ENCODE peak calls at places on chromosomes 6 and 20, in nine cellular contexts. One of them, this sample, is unnamed.
A peak's percentile ranks its signal among the peaks of the same experiment; 100 is the strongest.

GRCh38 chr6:110332281-110332680 is 25.9 kb downstream of the METTL24 start:
- DNase-seq in stimulated activated CD8-positive, alpha-beta memory T cell treated with anti-CD3 and anti-CD28 coated beads, Interleukin-4, amount 100 ng/mL, for 4 hours: no peak
- DNase-seq in activated T-helper 1 cell treated with anti-CD3 and anti-CD28 coated beads, Interleukin-12 subunit alpha, Interleukin-12 subunit beta, Interleukin-2, Interleukin-4 antibody, amounts not matched to agents 30 ng/mL and 10 ng/mL and 1 ng/mL, durations not matched to agents 14 hours and 24 hours and 36 hours: no peak
- DNase-seq in NCI-H1417 treated with DMSO at 0.1 percent for 48 hours: no peak
- DNase-seq in stimulated activated naive B cell treated with anti-CD40 and anti-IgM and Interleukin-4, amounts not matched to agents 10 μg/mL and 1 μg/mL and 100 μg/mL, for 72 hours: no peak
- DNase-seq in nephron progenitor cell: no peak
- DNase-seq in NCI-H1694 treated with DMSO at 0.1 percent for 48 hours: no peak
- DNase-seq in GM20000: no peak
- DNase-seq in right atrium auricular region: no peak
- DNase-seq in this sample: no peak

GRCh38 chr6:136793348-136793747 is 1.1 kb upstream of the MAP3K5 start:
- DNase-seq in NCI-H1694 treated with DMSO at 0.1 percent for 48 hours: no peak
- DNase-seq in activated T-helper 1 cell treated with anti-CD3 and anti-CD28 coated beads, Interleukin-12 subunit alpha, Interleukin-12 subunit beta, Interleukin-2, Interleukin-4 antibody, amounts not matched to agents 30 ng/mL and 10 ng/mL and 1 ng/mL, durations not matched to agents 14 hours and 24 hours and 36 hours: no peak
- DNase-seq in GM20000: peak; percentile 31
- DNase-seq in nephron progenitor cell: no peak
- DNase-seq in stimulated activated CD8-positive, alpha-beta memory T cell treated with anti-CD3 and anti-CD28 coated beads, Interleukin-4, amount 100 ng/mL, for 4 hours: no peak
- DNase-seq in right atrium auricular region: no peak
- DNase-seq in stimulated activated naive B cell treated with anti-CD40 and anti-IgM and Interleukin-4, amounts not matched to agents 10 μg/mL and 1 μg/mL and 100 μg/mL, for 72 hours: peak; percentile 51
- DNase-seq in NCI-H1417 treated with DMSO at 0.1 percent for 48 hours: no peak
- DNase-seq in this sample: no peak

GRCh38 chr6:135995160-135995898 is 143.8 kb downstream of the PDE7B start:
- DNase-seq in GM20000: no peak
- DNase-seq in stimulated activated naive B cell treated with anti-CD40 and anti-IgM and Interleukin-4, amounts not matched to agents 10 μg/mL and 1 μg/mL and 100 μg/mL, for 72 hours: no peak
- DNase-seq in NCI-H1417 treated with DMSO at 0.1 percent for 48 hours: no peak
- DNase-seq in NCI-H1694 treated with DMSO at 0.1 percent for 48 hours: no peak
- DNase-seq in stimulated activated CD8-positive, alpha-beta memory T cell treated with anti-CD3 and anti-CD28 coated beads, Interleukin-4, amount 100 ng/mL, for 4 hours: no peak
- DNase-seq in right atrium auricular region: no peak
- DNase-seq in activated T-helper 1 cell treated with anti-CD3 and anti-CD28 coated beads, Interleukin-12 subunit alpha, Interleukin-12 subunit beta, Interleukin-2, Interleukin-4 antibody, amounts not matched to agents 30 ng/mL and 10 ng/mL and 1 ng/mL, durations not matched to agents 14 hours and 24 hours and 36 hours: no peak
- DNase-seq in nephron progenitor cell: no peak
- DNase-seq in this sample: no peak

GRCh38 chr20:45452238-45452637 is 17.3 kb upstream of the WFDC2 start:
- DNase-seq in NCI-H1417 treated with DMSO at 0.1 percent for 48 hours: no peak
- DNase-seq in activated T-helper 1 cell treated with anti-CD3 and anti-CD28 coated beads, Interleukin-12 subunit alpha, Interleukin-12 subunit beta, Interleukin-2, Interleukin-4 antibody, amounts not matched to agents 30 ng/mL and 10 ng/mL and 1 ng/mL, durations not matched to agents 14 hours and 24 hours and 36 hours: no peak
- DNase-seq in GM20000: no peak
- DNase-seq in nephron progenitor cell: no peak
- DNase-seq in stimulated activated CD8-positive, alpha-beta memory T cell treated with anti-CD3 and anti-CD28 coated beads, Interleukin-4, amount 100 ng/mL, for 4 hours: no peak
- DNase-seq in NCI-H1694 treated with DMSO at 0.1 percent for 48 hours: no peak
- DNase-seq in stimulated activated naive B cell treated with anti-CD40 and anti-IgM and Interleukin-4, amounts not matched to agents 10 μg/mL and 1 μg/mL and 100 μg/mL, for 72 hours: no peak
- DNase-seq in right atrium auricular region: no peak
- DNase-seq in this sample: no peak

GRCh38 chr6:32096087-32096393 is 13.1 kb downstream of the TNXB start:
- DNase-seq in NCI-H1694 treated with DMSO at 0.1 percent for 48 hours: no peak
- DNase-seq in NCI-H1417 treated with DMSO at 0.1 percent for 48 hours: no peak
- DNase-seq in right atrium auricular region: no peak
- DNase-seq in activated T-helper 1 cell treated with anti-CD3 and anti-CD28 coated beads, Interleukin-12 subunit alpha, Interleukin-12 subunit beta, Interleukin-2, Interleukin-4 antibody, amounts not matched to agents 30 ng/mL and 10 ng/mL and 1 ng/mL, durations not matched to agents 14 hours and 24 hours and 36 hours: no peak
- DNase-seq in stimulated activated CD8-positive, alpha-beta memory T cell treated with anti-CD3 and anti-CD28 coated beads, Interleukin-4, amount 100 ng/mL, for 4 hours: no peak
- DNase-seq in nephron progenitor cell: no peak
- DNase-seq in stimulated activated naive B cell treated with anti-CD40 and anti-IgM and Interleukin-4, amounts not matched to agents 10 μg/mL and 1 μg/mL and 100 μg/mL, for 72 hours: no peak
- DNase-seq in GM20000: no peak
- DNase-seq in this sample: no peak

GRCh38 chr6:14123331-14124105 is 5.9 kb downstream of the CD83 start:
- DNase-seq in NCI-H1694 treated with DMSO at 0.1 percent for 48 hours: no peak
- DNase-seq in GM20000: no peak
- DNase-seq in stimulated activated CD8-positive, alpha-beta memory T cell treated with anti-CD3 and anti-CD28 coated beads, Interleukin-4, amount 100 ng/mL, for 4 hours: no peak
- DNase-seq in activated T-helper 1 cell treated with anti-CD3 and anti-CD28 coated beads, Interleukin-12 subunit alpha, Interleukin-12 subunit beta, Interleukin-2, Interleukin-4 antibody, amounts not matched to agents 30 ng/mL and 10 ng/mL and 1 ng/mL, durations not matched to agents 14 hours and 24 hours and 36 hours: no peak
- DNase-seq in right atrium auricular region: no peak
- DNase-seq in nephron progenitor cell: no peak
- DNase-seq in NCI-H1417 treated with DMSO at 0.1 percent for 48 hours: no peak
- DNase-seq in stimulated activated naive B cell treated with anti-CD40 and anti-IgM and Interleukin-4, amounts not matched to agents 10 μg/mL and 1 μg/mL and 100 μg/mL, for 72 hours: no peak
- DNase-seq in this sample: no peak

GRCh38 chr6:154509421-154510143 is 903 bp downstream of the CNKSR3 start:
- DNase-seq in stimulated activated naive B cell treated with anti-CD40 and anti-IgM and Interleukin-4, amounts not matched to agents 10 μg/mL and 1 μg/mL and 100 μg/mL, for 72 hours: peak; percentile 1
- DNase-seq in GM20000: peak; percentile 33
- DNase-seq in right atrium auricular region: peak; percentile 61
- DNase-seq in NCI-H1694 treated with DMSO at 0.1 percent for 48 hours: no peak
- DNase-seq in NCI-H1417 treated with DMSO at 0.1 percent for 48 hours: no peak
- DNase-seq in stimulated activated CD8-positive, alpha-beta memory T cell treated with anti-CD3 and anti-CD28 coated beads, Interleukin-4, amount 100 ng/mL, for 4 hours: no peak
- DNase-seq in activated T-helper 1 cell treated with anti-CD3 and anti-CD28 coated beads, Interleukin-12 subunit alpha, Interleukin-12 subunit beta, Interleukin-2, Interleukin-4 antibody, amounts not matched to agents 30 ng/mL and 10 ng/mL and 1 ng/mL, durations not matched to agents 14 hours and 24 hours and 36 hours: no peak
- DNase-seq in nephron progenitor cell: peak; percentile 54
- DNase-seq in this sample: no peak

GRCh38 chr6:131678401-131678800 is 22.8 kb downstream of the OR2A4 start:
- DNase-seq in stimulated activated CD8-positive, alpha-beta memory T cell treated with anti-CD3 and anti-CD28 coated beads, Interleukin-4, amount 100 ng/mL, for 4 hours: no peak
- DNase-seq in stimulated activated naive B cell treated with anti-CD40 and anti-IgM and Interleukin-4, amounts not matched to agents 10 μg/mL and 1 μg/mL and 100 μg/mL, for 72 hours: no peak
- DNase-seq in nephron progenitor cell: no peak
- DNase-seq in activated T-helper 1 cell treated with anti-CD3 and anti-CD28 coated beads, Interleukin-12 subunit alpha, Interleukin-12 subunit beta, Interleukin-2, Interleukin-4 antibody, amounts not matched to agents 30 ng/mL and 10 ng/mL and 1 ng/mL, durations not matched to agents 14 hours and 24 hours and 36 hours: no peak
- DNase-seq in GM20000: no peak
- DNase-seq in NCI-H1694 treated with DMSO at 0.1 percent for 48 hours: no peak
- DNase-seq in right atrium auricular region: no peak
- DNase-seq in NCI-H1417 treated with DMSO at 0.1 percent for 48 hours: no peak
- DNase-seq in this sample: no peak

GRCh38 chr20:48338717-48339116 is 489.1 kb downstream of the PREX1 start:
- DNase-seq in GM20000: no peak
- DNase-seq in stimulated activated naive B cell treated with anti-CD40 and anti-IgM and Interleukin-4, amounts not matched to agents 10 μg/mL and 1 μg/mL and 100 μg/mL, for 72 hours: no peak
- DNase-seq in NCI-H1694 treated with DMSO at 0.1 percent for 48 hours: no peak
- DNase-seq in activated T-helper 1 cell treated with anti-CD3 and anti-CD28 coated beads, Interleukin-12 subunit alpha, Interleukin-12 subunit beta, Interleukin-2, Interleukin-4 antibody, amounts not matched to agents 30 ng/mL and 10 ng/mL and 1 ng/mL, durations not matched to agents 14 hours and 24 hours and 36 hours: no peak
- DNase-seq in nephron progenitor cell: no peak
- DNase-seq in stimulated activated CD8-positive, alpha-beta memory T cell treated with anti-CD3 and anti-CD28 coated beads, Interleukin-4, amount 100 ng/mL, for 4 hours: no peak
- DNase-seq in right atrium auricular region: no peak
- DNase-seq in NCI-H1417 treated with DMSO at 0.1 percent for 48 hours: no peak
- DNase-seq in this sample: no peak

GRCh38 chr20:12012241-12013222 is 94.8 kb downstream of the BTBD3 start:
- DNase-seq in nephron progenitor cell: peak; percentile 24
- DNase-seq in stimulated activated CD8-positive, alpha-beta memory T cell treated with anti-CD3 and anti-CD28 coated beads, Interleukin-4, amount 100 ng/mL, for 4 hours: no peak
- DNase-seq in activated T-helper 1 cell treated with anti-CD3 and anti-CD28 coated beads, Interleukin-12 subunit alpha, Interleukin-12 subunit beta, Interleukin-2, Interleukin-4 antibody, amounts not matched to agents 30 ng/mL and 10 ng/mL and 1 ng/mL, durations not matched to agents 14 hours and 24 hours and 36 hours: peak; percentile 4
- DNase-seq in GM20000: peak; percentile 42
- DNase-seq in stimulated activated naive B cell treated with anti-CD40 and anti-IgM and Interleukin-4, amounts not matched to agents 10 μg/mL and 1 μg/mL and 100 μg/mL, for 72 hours: peak; percentile 43
- DNase-seq in right atrium auricular region: no peak
- DNase-seq in NCI-H1417 treated with DMSO at 0.1 percent for 48 hours: no peak
- DNase-seq in NCI-H1694 treated with DMSO at 0.1 percent for 48 hours: peak; percentile 35
- DNase-seq in this sample: peak; percentile 85

GRCh38 chr20:44973053-44973452 is 6.7 kb downstream of the STK4 start:
- DNase-seq in right atrium auricular region: no peak
- DNase-seq in stimulated activated naive B cell treated with anti-CD40 and anti-IgM and Interleukin-4, amounts not matched to agents 10 μg/mL and 1 μg/mL and 100 μg/mL, for 72 hours: no peak
- DNase-seq in NCI-H1417 treated with DMSO at 0.1 percent for 48 hours: no peak
- DNase-seq in NCI-H1694 treated with DMSO at 0.1 percent for 48 hours: no peak
- DNase-seq in GM20000: no peak
- DNase-seq in nephron progenitor cell: no peak
- DNase-seq in stimulated activated CD8-positive, alpha-beta memory T cell treated with anti-CD3 and anti-CD28 coated beads, Interleukin-4, amount 100 ng/mL, for 4 hours: no peak
- DNase-seq in activated T-helper 1 cell treated with anti-CD3 and anti-CD28 coated beads, Interleukin-12 subunit alpha, Interleukin-12 subunit beta, Interleukin-2, Interleukin-4 antibody, amounts not matched to agents 30 ng/mL and 10 ng/mL and 1 ng/mL, durations not matched to agents 14 hours and 24 hours and 36 hours: no peak
- DNase-seq in this sample: no peak

GRCh38 chr6:31208506-31208905 is 38.0 kb upstream of the POU5F1 start:
- DNase-seq in NCI-H1694 treated with DMSO at 0.1 percent for 48 hours: no peak
- DNase-seq in activated T-helper 1 cell treated with anti-CD3 and anti-CD28 coated beads, Interleukin-12 subunit alpha, Interleukin-12 subunit beta, Interleukin-2, Interleukin-4 antibody, amounts not matched to agents 30 ng/mL and 10 ng/mL and 1 ng/mL, durations not matched to agents 14 hours and 24 hours and 36 hours: no peak
- DNase-seq in stimulated activated CD8-positive, alpha-beta memory T cell treated with anti-CD3 and anti-CD28 coated beads, Interleukin-4, amount 100 ng/mL, for 4 hours: no peak
- DNase-seq in nephron progenitor cell: no peak
- DNase-seq in stimulated activated naive B cell treated with anti-CD40 and anti-IgM and Interleukin-4, amounts not matched to agents 10 μg/mL and 1 μg/mL and 100 μg/mL, for 72 hours: no peak
- DNase-seq in GM20000: no peak
- DNase-seq in NCI-H1417 treated with DMSO at 0.1 percent for 48 hours: no peak
- DNase-seq in right atrium auricular region: no peak
- DNase-seq in this sample: no peak

GRCh38 chr6:29790626-29791025 is 37.0 kb upstream of the HLA-G start:
- DNase-seq in stimulated activated naive B cell treated with anti-CD40 and anti-IgM and Interleukin-4, amounts not matched to agents 10 μg/mL and 1 μg/mL and 100 μg/mL, for 72 hours: no peak
- DNase-seq in nephron progenitor cell: no peak
- DNase-seq in stimulated activated CD8-positive, alpha-beta memory T cell treated with anti-CD3 and anti-CD28 coated beads, Interleukin-4, amount 100 ng/mL, for 4 hours: no peak
- DNase-seq in NCI-H1694 treated with DMSO at 0.1 percent for 48 hours: no peak
- DNase-seq in GM20000: no peak
- DNase-seq in activated T-helper 1 cell treated with anti-CD3 and anti-CD28 coated beads, Interleukin-12 subunit alpha, Interleukin-12 subunit beta, Interleukin-2, Interleukin-4 antibody, amounts not matched to agents 30 ng/mL and 10 ng/mL and 1 ng/mL, durations not matched to agents 14 hours and 24 hours and 36 hours: no peak
- DNase-seq in right atrium auricular region: no peak
- DNase-seq in NCI-H1417 treated with DMSO at 0.1 percent for 48 hours: no peak
- DNase-seq in this sample: peak; percentile 72

GRCh38 chr20:62768815-62769287 is 27.4 kb upstream of the MRGBP start:
- DNase-seq in right atrium auricular region: no peak
- DNase-seq in stimulated activated naive B cell treated with anti-CD40 and anti-IgM and Interleukin-4, amounts not matched to agents 10 μg/mL and 1 μg/mL and 100 μg/mL, for 72 hours: no peak
- DNase-seq in nephron progenitor cell: no peak
- DNase-seq in stimulated activated CD8-positive, alpha-beta memory T cell treated with anti-CD3 and anti-CD28 coated beads, Interleukin-4, amount 100 ng/mL, for 4 hours: no peak
- DNase-seq in NCI-H1417 treated with DMSO at 0.1 percent for 48 hours: no peak
- DNase-seq in NCI-H1694 treated with DMSO at 0.1 percent for 48 hours: no peak
- DNase-seq in activated T-helper 1 cell treated with anti-CD3 and anti-CD28 coated beads, Interleukin-12 subunit alpha, Interleukin-12 subunit beta, Interleukin-2, Interleukin-4 antibody, amounts not matched to agents 30 ng/mL and 10 ng/mL and 1 ng/mL, durations not matched to agents 14 hours and 24 hours and 36 hours: no peak
- DNase-seq in GM20000: no peak
- DNase-seq in this sample: no peak

GRCh38 chr20:16417001-16417400 is 156.2 kb downstream of the KIF16B start:
- DNase-seq in activated T-helper 1 cell treated with anti-CD3 and anti-CD28 coated beads, Interleukin-12 subunit alpha, Interleukin-12 subunit beta, Interleukin-2, Interleukin-4 antibody, amounts not matched to agents 30 ng/mL and 10 ng/mL and 1 ng/mL, durations not matched to agents 14 hours and 24 hours and 36 hours: no peak
- DNase-seq in stimulated activated naive B cell treated with anti-CD40 and anti-IgM and Interleukin-4, amounts not matched to agents 10 μg/mL and 1 μg/mL and 100 μg/mL, for 72 hours: no peak
- DNase-seq in nephron progenitor cell: no peak
- DNase-seq in NCI-H1694 treated with DMSO at 0.1 percent for 48 hours: no peak
- DNase-seq in NCI-H1417 treated with DMSO at 0.1 percent for 48 hours: no peak
- DNase-seq in stimulated activated CD8-positive, alpha-beta memory T cell treated with anti-CD3 and anti-CD28 coated beads, Interleukin-4, amount 100 ng/mL, for 4 hours: no peak
- DNase-seq in right atrium auricular region: no peak
- DNase-seq in GM20000: no peak
- DNase-seq in this sample: peak; percentile 57

GRCh38 chr6:166957087-166957804 is 896 bp upstream of the RNASET2 start:
- DNase-seq in stimulated activated naive B cell treated with anti-CD40 and anti-IgM and Interleukin-4, amounts not matched to agents 10 μg/mL and 1 μg/mL and 100 μg/mL, for 72 hours: peak; percentile 66
- DNase-seq in GM20000: peak; percentile 69
- DNase-seq in NCI-H1694 treated with DMSO at 0.1 percent for 48 hours: no peak
- DNase-seq in activated T-helper 1 cell treated with anti-CD3 and anti-CD28 coated beads, Interleukin-12 subunit alpha, Interleukin-12 subunit beta, Interleukin-2, Interleukin-4 antibody, amounts not matched to agents 30 ng/mL and 10 ng/mL and 1 ng/mL, durations not matched to agents 14 hours and 24 hours and 36 hours: peak; percentile 49
- DNase-seq in NCI-H1417 treated with DMSO at 0.1 percent for 48 hours: no peak
- DNase-seq in nephron progenitor cell: peak; percentile 34
- DNase-seq in right atrium auricular region: peak; percentile 65
- DNase-seq in stimulated activated CD8-positive, alpha-beta memory T cell treated with anti-CD3 and anti-CD28 coated beads, Interleukin-4, amount 100 ng/mL, for 4 hours: no peak
- DNase-seq in this sample: no peak

GRCh38 chr6:25670793-25671513 is 18.9 kb downstream of the SCGN start:
- DNase-seq in GM20000: no peak
- DNase-seq in right atrium auricular region: no peak
- DNase-seq in stimulated activated CD8-positive, alpha-beta memory T cell treated with anti-CD3 and anti-CD28 coated beads, Interleukin-4, amount 100 ng/mL, for 4 hours: no peak
- DNase-seq in nephron progenitor cell: no peak
- DNase-seq in NCI-H1694 treated with DMSO at 0.1 percent for 48 hours: no peak
- DNase-seq in activated T-helper 1 cell treated with anti-CD3 and anti-CD28 coated beads, Interleukin-12 subunit alpha, Interleukin-12 subunit beta, Interleukin-2, Interleukin-4 antibody, amounts not matched to agents 30 ng/mL and 10 ng/mL and 1 ng/mL, durations not matched to agents 14 hours and 24 hours and 36 hours: no peak
- DNase-seq in stimulated activated naive B cell treated with anti-CD40 and anti-IgM and Interleukin-4, amounts not matched to agents 10 μg/mL and 1 μg/mL and 100 μg/mL, for 72 hours: no peak
- DNase-seq in NCI-H1417 treated with DMSO at 0.1 percent for 48 hours: no peak
- DNase-seq in this sample: no peak

GRCh38 chr6:166156942-166157341 is 10.7 kb downstream of the TBXT start:
- DNase-seq in right atrium auricular region: no peak
- DNase-seq in nephron progenitor cell: no peak
- DNase-seq in activated T-helper 1 cell treated with anti-CD3 and anti-CD28 coated beads, Interleukin-12 subunit alpha, Interleukin-12 subunit beta, Interleukin-2, Interleukin-4 antibody, amounts not matched to agents 30 ng/mL and 10 ng/mL and 1 ng/mL, durations not matched to agents 14 hours and 24 hours and 36 hours: no peak
- DNase-seq in stimulated activated CD8-positive, alpha-beta memory T cell treated with anti-CD3 and anti-CD28 coated beads, Interleukin-4, amount 100 ng/mL, for 4 hours: no peak
- DNase-seq in GM20000: no peak
- DNase-seq in NCI-H1694 treated with DMSO at 0.1 percent for 48 hours: no peak
- DNase-seq in NCI-H1417 treated with DMSO at 0.1 percent for 48 hours: no peak
- DNase-seq in stimulated activated naive B cell treated with anti-CD40 and anti-IgM and Interleukin-4, amounts not matched to agents 10 μg/mL and 1 μg/mL and 100 μg/mL, for 72 hours: no peak
- DNase-seq in this sample: no peak

GRCh38 chr6:109947001-109947400 is 31.1 kb upstream of the GPR6 start:
- DNase-seq in activated T-helper 1 cell treated with anti-CD3 and anti-CD28 coated beads, Interleukin-12 subunit alpha, Interleukin-12 subunit beta, Interleukin-2, Interleukin-4 antibody, amounts not matched to agents 30 ng/mL and 10 ng/mL and 1 ng/mL, durations not matched to agents 14 hours and 24 hours and 36 hours: no peak
- DNase-seq in right atrium auricular region: no peak
- DNase-seq in nephron progenitor cell: no peak
- DNase-seq in stimulated activated CD8-positive, alpha-beta memory T cell treated with anti-CD3 and anti-CD28 coated beads, Interleukin-4, amount 100 ng/mL, for 4 hours: no peak
- DNase-seq in GM20000: no peak
- DNase-seq in NCI-H1694 treated with DMSO at 0.1 percent for 48 hours: no peak
- DNase-seq in stimulated activated naive B cell treated with anti-CD40 and anti-IgM and Interleukin-4, amounts not matched to agents 10 μg/mL and 1 μg/mL and 100 μg/mL, for 72 hours: no peak
- DNase-seq in NCI-H1417 treated with DMSO at 0.1 percent for 48 hours: no peak
- DNase-seq in this sample: no peak

This sample was measured in esophagus muscularis mucosa.